ENCODE peak calls at places on chromosome 15, in four cellular contexts. G is GM12878, T is breast epithelium, Y is adrenal gland. C is an unnamed sample.

GRCh38 chr15:40412095-40412759 is 6.6 kb downstream of the IVD start:
- DNase-seq in T (peak; percentile 44), G (no peak), Y (peak; percentile 75), C (no peak)

GRCh38 chr15:94174399-94174802 is 57.0 kb upstream of the MCTP2 start:
- DNase-seq in T (no peak), G (peak; percentile 30), Y (no peak), C (no peak)

GRCh38 chr15:91104111-91104510 is 4.1 kb downstream of the SV2B start:
- DNase-seq in T (no peak), Y (peak; percentile 26), G (no peak), C (no peak)

GRCh38 chr15:72599855-72600464 is 54.5 kb upstream of the GOLGA6B start:
- DNase-seq in T (no peak), Y (peak; percentile 49), G (no peak), C (no peak)

GRCh38 chr15:29687204-29687768 is 135.0 kb downstream of the TJP1 start:
- DNase-seq in Y (no peak), T (no peak), G (no peak), C (no peak)

GRCh38 chr15:73403171-73403570 is 34.4 kb upstream of the HCN4 start:
- DNase-seq in T (no peak), G (no peak), Y (no peak), C (no peak)

GRCh38 chr15:69805248-69805953 is 292.3 kb downstream of the TLE3 start:
- DNase-seq in T (no peak), G (no peak), Y (no peak), C (no peak)

GRCh38 chr15:94327356-94327936 is 96.1 kb downstream of the MCTP2 start:
- DNase-seq in T (no peak), Y (peak; percentile 26), G (no peak), C (no peak)

GRCh38 chr15:30043211-30043655 is 39.5 kb upstream of the GOLGA8J start:
- DNase-seq in Y (no peak), G (no peak), T (no peak), C (no peak)

GRCh38 chr15:70035719-70036077 is 62.0 kb downstream of the TLE3 start:
- DNase-seq in G (peak; percentile 71), T (peak; percentile 19), Y (no peak), C (peak; percentile 54)

GRCh38 chr15:71168163-71168832 is 53.0 kb downstream of the THSD4 start:
- DNase-seq in Y (no peak), G (no peak), T (no peak), C (no peak)

GRCh38 chr15:82999905-83000671 is 11.4 kb downstream of the C15orf40 start:
- DNase-seq in G (peak; percentile 43), T (no peak), Y (peak; percentile 31), C (no peak)

GRCh38 chr15:29920515-29920914 is 98.2 kb upstream of the TJP1 start:
- DNase-seq in T (no peak), G (no peak), Y (no peak), C (no peak)

GRCh38 chr15:93523490-93523889 is 434.5 kb upstream of the RGMA start:
- DNase-seq in Y (no peak), T (no peak), G (no peak), C (no peak)

GRCh38 chr15:89383635-89384604 is 49.3 kb upstream of the POLG start:
- DNase-seq in T (peak; percentile 91), Y (peak; percentile 72), G (no peak), C (peak; percentile 93)

GRCh38 chr15:40963201-40963600 is 9.9 kb downstream of the CHAC1 start:
- DNase-seq in T (no peak), Y (no peak), G (no peak), C (peak; percentile 53)

GRCh38 chr15:70765504-70766281 is 2.3 kb upstream of the UACA start:
- DNase-seq in G (no peak), Y (no peak), T (no peak), C (no peak)

GRCh38 chr15:69074011-69074842 is 59.7 kb downstream of the NOX5 start:
- DNase-seq in Y (peak; percentile 73), G (no peak), T (peak; percentile 74), C (peak; percentile 69)

GRCh38 chr15:89756897-89757296 is 5.8 kb upstream of the MESP1 start:
- DNase-seq in T (no peak), Y (no peak), G (no peak), C (no peak)

GRCh38 chr15:90064931-90065681 is 37.2 kb downstream of the IDH2 start:
- DNase-seq in T (no peak), G (no peak), Y (peak; percentile 64), C (no peak)

GRCh38 chr15:96038650-96039049 is 291.9 kb upstream of the NR2F2 start:
- DNase-seq in T (no peak), G (peak; percentile 87), Y (no peak), C (no peak)

GRCh38 chr15:39788800-39789565 is 6.3 kb upstream of the FSIP1 start:
- DNase-seq in Y (no peak), G (no peak), T (no peak), C (no peak)

GRCh38 chr15:68352401-68353062 is 75.0 kb downstream of the FEM1B start:
- DNase-seq in G (peak; percentile 21), Y (peak; percentile 80), T (no peak), C (peak; percentile 90)

GRCh38 chr15:51168700-51169099 is 74.0 kb upstream of the TNFAIP8L3 start:
- DNase-seq in G (no peak), Y (no peak), T (no peak), C (no peak)

GRCh38 chr15:85480923-85481322 is 100.5 kb downstream of the AKAP13 start:
- DNase-seq in G (no peak), T (no peak), Y (no peak), C (no peak)

GRCh38 chr15:47296911-47297310 is 420.4 kb upstream of the SEMA6D start:
- DNase-seq in Y (no peak), G (no peak), T (no peak), C (no peak)

GRCh38 chr15:74193305-74193718 is 9.3 kb downstream of the STRA6 start:
- DNase-seq in Y (peak; percentile 45), T (no peak), G (peak; percentile 37), C (no peak)

GRCh38 chr15:94253742-94254141 is 22.4 kb downstream of the MCTP2 start:
- DNase-seq in G (no peak), T (no peak), Y (no peak), C (no peak)

GRCh38 chr15:69393831-69394491 is 20.2 kb upstream of the KIF23 start:
- DNase-seq in Y (no peak), T (no peak), G (no peak), C (no peak)

GRCh38 chr15:48402778-48403177 is 71.5 kb downstream of the DUT start:
- DNase-seq in G (peak; percentile 66), T (no peak), Y (no peak), C (no peak)

GRCh38 chr15:67195305-67195704 is 59.2 kb downstream of the AAGAB start:
- DNase-seq in Y (no peak), T (no peak), G (no peak), C (no peak)

GRCh38 chr15:45376300-45376928 is 1.9 kb downstream of the GATM start:
- DNase-seq in T (no peak), Y (no peak), G (no peak), C (no peak)
- TF ChIP-seq POLR2A in T (no peak), Y (no peak), G (no peak), C (no peak)

DNA sequence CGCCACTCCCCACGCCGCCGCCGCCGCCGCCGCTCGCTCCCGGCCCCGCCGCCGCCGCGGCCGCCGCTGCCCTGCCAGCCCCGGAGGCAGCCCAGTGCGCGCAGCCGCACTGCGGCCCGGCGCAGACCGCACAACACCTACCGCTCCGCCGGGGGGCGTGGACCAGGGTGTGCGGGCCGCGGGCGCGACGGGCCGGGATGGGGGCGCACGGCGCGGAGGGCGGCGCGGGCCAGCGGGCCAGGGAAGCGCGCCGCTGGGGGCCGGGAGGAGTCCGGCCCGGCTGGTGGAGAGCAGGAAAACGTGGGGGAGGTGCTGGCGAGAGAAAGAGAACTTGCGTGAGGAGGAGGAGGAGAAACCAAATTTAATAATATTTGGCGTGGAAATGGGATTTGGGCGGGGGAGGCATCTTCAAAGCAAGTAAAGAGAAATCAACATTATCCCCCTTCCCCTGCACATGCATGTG is at the start of gene RFX7:
- DNase-seq in G (no peak), T (peak; percentile 60), Y (peak; percentile 74), C (peak; percentile 84)
- TF ChIP-seq POLR2A in G (peak; percentile 62), T (no peak), Y (peak; percentile 80), C (no peak)

DNA sequence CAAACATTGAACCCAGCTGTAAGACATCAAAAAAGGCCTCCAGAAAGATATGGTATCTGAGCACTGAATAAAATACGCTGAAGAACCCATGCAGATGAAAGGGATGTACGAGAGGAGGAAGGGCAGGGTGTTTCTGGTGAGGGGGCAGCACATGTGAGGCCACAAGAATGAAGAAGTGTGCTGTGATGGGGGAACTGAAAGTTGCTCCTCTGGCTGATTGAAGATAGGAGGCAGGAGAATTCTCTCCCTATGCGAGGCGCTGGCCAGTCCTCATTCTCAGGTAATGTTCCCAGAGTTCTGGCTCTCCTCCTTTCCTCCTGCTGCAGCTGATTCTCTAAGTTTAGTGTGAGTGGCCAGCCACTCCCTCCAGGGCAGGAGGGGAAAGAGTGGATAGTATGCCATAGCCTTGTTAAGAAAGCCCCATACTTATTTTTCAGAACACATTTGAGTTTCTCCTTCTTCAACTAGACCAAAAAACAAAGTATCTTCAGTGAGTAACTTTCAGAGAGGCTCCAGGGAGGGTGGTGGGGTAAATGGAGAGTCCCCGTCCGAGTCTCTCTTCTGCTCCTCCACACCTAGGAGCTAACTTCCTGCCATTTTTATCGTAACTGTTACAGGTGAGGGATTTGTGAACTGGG is 26.9 kb upstream of the MYO1E start:
- DNase-seq in Y (no peak), T (no peak), G (peak; percentile 77), C (no peak)
- TF ChIP-seq POLR2A in Y (no peak), T (no peak), G (no peak), C (no peak)

DNA sequence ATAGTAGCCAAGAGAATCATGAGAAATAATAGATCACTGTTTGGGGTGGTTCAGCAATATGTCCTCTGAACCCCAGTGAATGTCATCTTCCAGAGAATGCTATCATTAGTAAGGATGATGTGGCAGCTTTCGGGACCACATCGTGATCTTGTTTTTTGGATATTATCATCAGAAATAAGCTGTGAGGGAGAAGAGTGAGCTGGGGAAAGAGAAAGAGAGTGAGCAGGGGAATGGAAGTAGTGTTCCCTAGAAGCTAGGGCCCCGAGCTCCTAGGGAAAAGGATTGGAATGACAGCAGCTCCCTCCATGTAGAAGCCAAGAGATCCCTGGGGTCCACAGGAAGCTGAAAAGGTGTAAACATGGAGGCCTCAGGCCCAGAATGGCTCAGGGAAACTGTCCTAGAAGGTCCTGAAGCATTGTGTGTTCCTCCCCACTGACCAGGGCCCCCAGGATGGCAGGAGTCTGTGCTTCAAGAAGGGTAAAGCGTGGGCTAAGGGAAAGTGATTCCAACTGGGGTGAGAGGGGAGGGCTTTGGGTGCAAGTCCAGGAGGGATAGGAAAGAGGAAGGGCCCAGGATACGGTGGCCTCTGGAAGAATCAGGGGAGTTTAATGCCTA is 56.6 kb upstream of the KLF13 start:
- DNase-seq in G (no peak), T (peak; percentile 22), Y (peak; percentile 6), C (peak; percentile 25)
- TF ChIP-seq POLR2A in G (no peak), T (no peak), Y (no peak), C (no peak)

DNA sequence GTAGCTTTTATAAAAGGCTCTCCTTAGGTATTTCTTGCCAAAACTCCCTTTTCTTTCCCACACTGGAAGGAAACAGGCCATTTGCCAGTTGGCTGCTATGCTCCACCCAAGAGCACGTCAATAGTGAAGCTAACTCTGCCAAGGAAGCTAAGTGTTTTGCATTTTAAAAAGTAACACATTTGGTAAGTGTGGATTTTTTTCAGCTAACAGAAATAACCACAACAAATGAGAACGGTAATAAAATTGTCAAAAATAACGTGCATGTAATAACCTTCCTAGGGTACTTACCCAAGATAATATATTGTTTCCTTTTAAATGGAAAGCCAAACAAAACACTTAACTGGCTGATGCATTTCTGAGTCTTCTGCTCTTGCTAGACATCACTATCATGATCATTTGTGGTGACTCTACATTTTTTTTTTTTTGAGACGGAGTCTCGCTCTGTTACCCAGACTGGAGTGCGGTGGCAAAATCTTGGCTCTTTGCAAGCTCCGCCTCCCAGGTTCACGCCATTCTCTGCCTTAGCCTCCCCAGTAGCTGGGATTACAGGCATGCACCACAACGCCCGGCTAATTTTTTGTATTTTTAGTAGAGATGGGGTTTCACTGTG is 4.6 kb downstream of the DPP8 start:
- DNase-seq in T (no peak), Y (peak; percentile 60), G (no peak), C (peak; percentile 90)
- TF ChIP-seq POLR2A in T (no peak), Y (no peak), G (no peak), C (no peak)